ENCODE peak calls at places on chromosome 18, in ten cellular contexts. U is GM23248, X is A549, A is prostate gland, Z is aorta, C is fibroblast of lung, D is HCT116, I is neuronal stem cell, O is heart right ventricle, S is GM23338. J is an unnamed sample.

GRCh38 chr18:75161629-75162028 is 47.3 kb downstream of the PTGR3 start:
- DNase-seq in D (peak; percentile 32), A (no peak), C (peak; percentile 20), U (no peak), O (peak; percentile 28), Z (no peak), X (peak; percentile 50), I (no peak), S (no peak), J (no peak)

GRCh38 chr18:45198526-45198925 is 416.8 kb upstream of the SLC14A2 start:
- DNase-seq in I (no peak), A (no peak), Z (no peak), X (no peak), U (peak; percentile 7), D (no peak), C (peak; percentile 52), S (no peak), O (no peak), J (no peak)

GRCh38 chr18:8705280-8705940 is at the start of gene MTCL1:
- DNase-seq in X (peak; percentile 73), I (no peak), O (peak; percentile 14), C (peak; percentile 56), Z (no peak), A (peak; percentile 32), S (peak; percentile 55), D (no peak), U (peak; percentile 85), J (no peak)

GRCh38 chr18:4353853-4354418 is 101.2 kb downstream of the DLGAP1 start:
- DNase-seq in Z (no peak), O (no peak), C (no peak), A (no peak), S (no peak), D (no peak), X (no peak), I (no peak), U (no peak), J (no peak)

GRCh38 chr18:6366776-6367175 is 47.9 kb downstream of the L3MBTL4 start:
- DNase-seq in Z (no peak), I (no peak), A (no peak), S (peak; percentile 48), C (no peak), O (no peak), U (no peak), X (no peak), D (no peak), J (no peak)

GRCh38 chr18:66682855-66683322 is 79.0 kb upstream of the CDH19 start:
- DNase-seq in O (peak; percentile 16), S (no peak), X (no peak), Z (no peak), I (peak; percentile 27), A (no peak), D (no peak), U (no peak), C (peak; percentile 15), J (peak; percentile 47)

GRCh38 chr18:12911025-12911927 is 27.2 kb upstream of the PTPN2 start:
- DNase-seq in C (peak; percentile 55), O (peak; percentile 13), D (no peak), U (peak; percentile 32), A (no peak), X (no peak), Z (no peak), I (no peak), S (peak; percentile 72), J (no peak)

GRCh38 chr18:6328624-6329016 is 86.1 kb downstream of the L3MBTL4 start:
- DNase-seq in O (peak; percentile 61), C (no peak), S (no peak), Z (no peak), I (no peak), D (no peak), X (no peak), A (peak; percentile 33), U (no peak), J (no peak)

GRCh38 chr18:60485207-60485606 is 112.6 kb upstream of the MC4R start:
- DNase-seq in C (peak; percentile 82), A (no peak), S (no peak), D (no peak), U (peak; percentile 48), I (no peak), X (no peak), O (no peak), Z (no peak), J (no peak)

GRCh38 chr18:76407681-76408080 is 87.4 kb downstream of the ZNF516 start:
- DNase-seq in A (no peak), Z (no peak), I (no peak), O (no peak), X (no peak), S (no peak), U (no peak), C (no peak), D (no peak), J (no peak)

GRCh38 chr18:12991839-12992216 is 666 bp downstream of the CEP192 start:
- DNase-seq in C (no peak), D (no peak), X (no peak), Z (no peak), I (no peak), U (peak; percentile 39), A (no peak), O (no peak), S (no peak), J (no peak)

GRCh38 chr18:62721837-62722795 is 6.8 kb downstream of the PHLPP1 start:
- DNase-seq in O (no peak), S (no peak), C (peak; percentile 53), A (no peak), X (no peak), Z (no peak), I (no peak), D (no peak), U (no peak), J (no peak)

GRCh38 chr18:45684341-45685115 is 39.5 kb upstream of the SLC14A1 start:
- DNase-seq in C (peak; percentile 28), X (no peak), O (no peak), D (no peak), I (no peak), S (no peak), A (no peak), Z (no peak), U (peak; percentile 86), J (no peak)

GRCh38 chr18:49189772-49190171 is 239.0 kb upstream of the SMAD7 start:
- DNase-seq in X (no peak), U (peak; percentile 53), O (no peak), I (no peak), Z (no peak), S (no peak), D (no peak), A (no peak), C (peak; percentile 45), J (no peak)

GRCh38 chr18:49193252-49193651 is 242.5 kb upstream of the SMAD7 start:
- DNase-seq in I (no peak), Z (no peak), U (no peak), D (no peak), A (no peak), S (no peak), O (no peak), X (no peak), C (no peak), J (no peak)

GRCh38 chr18:49193896-49194295 is 243.1 kb upstream of the SMAD7 start:
- DNase-seq in D (no peak), U (no peak), Z (no peak), A (no peak), I (no peak), S (no peak), X (no peak), O (no peak), C (no peak), J (no peak)
- H3K27ac ChIP-seq in D (no peak overlapping the region), U (no peak overlapping the region), Z (no peak overlapping the region), A (no peak overlapping the region), I (no peak overlapping the region), S (no peak overlapping the region), X (no peak overlapping the region), O (no peak overlapping the region), C (no peak overlapping the region), J (no peak overlapping the region)

GRCh38 chr18:25058520-25058919 is 293.4 kb downstream of the ZNF521 start:
- DNase-seq in Z (no peak), S (peak; percentile 43), C (no peak), A (no peak), O (no peak), D (no peak), X (no peak), I (no peak), U (no peak), J (no peak)
- H3K27ac ChIP-seq in Z (no peak overlapping the region), S (no peak overlapping the region), C (no peak overlapping the region), A (no peak overlapping the region), O (no peak overlapping the region), D (no peak overlapping the region), X (no peak overlapping the region), I (no peak overlapping the region), U (no peak overlapping the region), J (no peak overlapping the region)

GRCh38 chr18:23235336-23235735 is 100.1 kb downstream of the CABLES1 start:
- DNase-seq in A (no peak), I (no peak), O (no peak), C (no peak), X (no peak), S (no peak), D (no peak), Z (no peak), U (no peak), J (no peak)
- H3K27ac ChIP-seq in A (no peak overlapping the region), I (no peak overlapping the region), O (no peak overlapping the region), C (no peak overlapping the region), X (no peak overlapping the region), S (peak overlapping the region; percentile 45), D (no peak overlapping the region), Z (no peak overlapping the region), U (no peak overlapping the region), J (no peak overlapping the region)

GRCh38 chr18:54205951-54206350 is 18.5 kb downstream of the MBD2 start:
- DNase-seq in O (no peak), A (no peak), D (no peak), X (no peak), C (peak; percentile 27), Z (no peak), U (peak; percentile 16), S (no peak), I (no peak), J (no peak)

GRCh38 chr18:54209471-54210180 is 14.8 kb downstream of the MBD2 start:
- DNase-seq in Z (no peak), X (no peak), C (peak; percentile 13), U (peak; percentile 38), S (no peak), O (no peak), A (no peak), D (no peak), I (no peak), J (no peak)

GRCh38 chr18:54215069-54215468 is 9.4 kb downstream of the MBD2 start:
- DNase-seq in C (peak; percentile 44), X (no peak), D (no peak), I (no peak), O (no peak), Z (no peak), S (no peak), U (peak; percentile 64), A (no peak), J (no peak)

GRCh38 chr18:54206447-54206846 is 18.0 kb downstream of the MBD2 start:
- DNase-seq in A (no peak), X (no peak), Z (no peak), O (no peak), D (no peak), U (peak; percentile 3), I (no peak), C (peak; percentile 49), S (no peak), J (no peak)

DNA sequence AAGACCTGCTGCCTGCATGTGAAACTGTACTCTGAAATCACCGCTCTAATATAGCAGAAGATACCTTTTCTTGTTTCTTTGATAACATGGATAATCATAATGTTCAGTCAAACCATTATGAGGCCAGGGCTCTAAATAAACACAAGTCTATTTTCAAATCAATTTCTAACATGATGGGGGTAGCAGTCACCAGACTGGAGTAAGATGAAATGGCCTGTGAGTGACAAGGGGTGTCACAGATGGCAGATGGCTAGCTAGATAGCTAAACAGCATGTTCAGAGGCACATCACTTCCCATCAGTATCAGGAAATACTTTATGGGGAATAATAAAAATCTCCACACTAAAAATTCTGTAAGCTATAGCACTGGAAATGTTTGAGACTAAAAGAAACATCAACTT is 14.0 kb downstream of the MBD2 start:
- DNase-seq in S (no peak), A (no peak), Z (no peak), X (no peak), C (no peak), I (no peak), D (no peak), O (no peak), U (no peak), J (no peak)
- H3K27ac ChIP-seq in S (no peak overlapping the region), A (no peak overlapping the region), Z (no peak overlapping the region), X (no peak overlapping the region), C (no peak overlapping the region), I (no peak overlapping the region), D (no peak overlapping the region), O (no peak overlapping the region), U (peak overlapping the region; percentile 52), J (no peak overlapping the region)

J was measured in tibial nerve.